ENCODE peak calls at places on chromosomes 7 and 10, in four cellular contexts. K is stimulated activated CD4-positive, alpha-beta T cell treated with anti-CD3 and anti-CD28 coated beads, Interleukin-4, amount 100 ng/mL, for 4 hours; F is HT-29; O is ELR. W is an unnamed sample.

GRCh38 chr7:90677742-90678439 is 81.8 kb downstream of the CDK14 start:
- DNase-seq in F (no peak), O (peak; percentile 40), K (no peak), W (no peak)

GRCh38 chr7:129299889-129300288 is 75.1 kb downstream of the AHCYL2 start:
- DNase-seq in K (no peak), O (no peak), F (no peak), W (no peak)

GRCh38 chr7:82507976-82508677 is 64.5 kb upstream of the CACNA2D1 start:
- DNase-seq in F (no peak), K (no peak), O (no peak), W (no peak)

GRCh38 chr10:119654540-119654939 is 3.4 kb downstream of the BAG3 start:
- DNase-seq in F (peak; percentile 70), O (peak; percentile 57), K (no peak), W (no peak)

GRCh38 chr10:28532223-28532508 is 752 bp upstream of the WAC start:
- DNase-seq in K (no peak), O (peak; percentile 71), F (peak; percentile 56), W (no peak)

GRCh38 chr7:75565129-75565528 is 73.0 kb downstream of the SPDYE5 start:
- DNase-seq in F (peak; percentile 52), O (peak; percentile 93), K (no peak), W (no peak)

GRCh38 chr7:90594791-90595317 is 1.3 kb upstream of the CDK14 start:
- DNase-seq in F (no peak), O (peak; percentile 94), K (no peak), W (no peak)

GRCh38 chr7:96250776-96251361 is 71.0 kb downstream of the SLC25A13 start:
- DNase-seq in O (no peak), K (no peak), F (no peak), W (no peak)

GRCh38 chr7:44219371-44220045 is 18.7 kb downstream of the YKT6 start:
- DNase-seq in K (no peak), O (no peak), F (no peak), W (no peak)

GRCh38 chr7:29486191-29486700 is 77.4 kb upstream of the PRR15 start:
- DNase-seq in F (no peak), K (no peak), O (no peak), W (no peak)

GRCh38 chr10:43000651-43001426 is 76.0 kb upstream of the RET start:
- DNase-seq in F (no peak), K (no peak), O (no peak), W (no peak)

GRCh38 chr10:73339436-73339835 is 19.2 kb downstream of the CFAP70 start:
- DNase-seq in K (no peak), F (no peak), O (no peak), W (no peak)